ENCODE peak calls at places on chromosome 15, in eight cellular contexts. One of them, this sample, is unnamed.

GRCh38 chr15:48413304-48413703 is 82.1 kb downstream of the DUT start:
- DNase-seq in endothelial cell: no peak
- DNase-seq in Caco-2: no peak
- DNase-seq in GM10248: no peak
- DNase-seq in GM20000: no peak
- DNase-seq in lower lobe of right lung: no peak
- DNase-seq in breast epithelium: no peak
- DNase-seq in RWPE1: no peak
- DNase-seq in this sample: no peak

GRCh38 chr15:93235926-93236781 is 147.1 kb upstream of the RGMA start:
- DNase-seq in endothelial cell: no peak
- DNase-seq in Caco-2: peak; percentile 60
- DNase-seq in GM10248: no peak
- DNase-seq in GM20000: no peak
- DNase-seq in lower lobe of right lung: peak; percentile 82
- DNase-seq in breast epithelium: no peak
- DNase-seq in RWPE1: no peak
- DNase-seq in this sample: no peak

GRCh38 chr15:25177955-25178801 is 223.4 kb downstream of the SNRPN start:
- DNase-seq in endothelial cell: no peak
- DNase-seq in Caco-2: peak; percentile 26
- DNase-seq in GM10248: no peak
- DNase-seq in GM20000: no peak
- DNase-seq in lower lobe of right lung: peak; percentile 34
- DNase-seq in breast epithelium: peak; percentile 19
- DNase-seq in RWPE1: no peak
- DNase-seq in this sample: peak; percentile 55

GRCh38 chr15:62071711-62072308 is 5.0 kb downstream of the C2CD4A start:
- DNase-seq in endothelial cell: no peak
- DNase-seq in Caco-2: no peak
- DNase-seq in GM10248: peak; percentile 40
- DNase-seq in GM20000: peak; percentile 50
- DNase-seq in lower lobe of right lung: no peak
- DNase-seq in breast epithelium: no peak
- DNase-seq in RWPE1: no peak
- DNase-seq in this sample: no peak

GRCh38 chr15:29736745-29737023 is 85.6 kb downstream of the TJP1 start:
- DNase-seq in endothelial cell: no peak
- DNase-seq in Caco-2: peak; percentile 81
- DNase-seq in GM10248: no peak
- DNase-seq in GM20000: no peak
- DNase-seq in lower lobe of right lung: no peak
- DNase-seq in breast epithelium: no peak
- DNase-seq in RWPE1: peak; percentile 89
- DNase-seq in this sample: no peak

GRCh38 chr15:47027322-47027946 is 689.9 kb upstream of the SEMA6D start:
- DNase-seq in endothelial cell: no peak
- DNase-seq in Caco-2: no peak
- DNase-seq in GM10248: no peak
- DNase-seq in GM20000: no peak
- DNase-seq in lower lobe of right lung: no peak
- DNase-seq in breast epithelium: no peak
- DNase-seq in RWPE1: no peak
- DNase-seq in this sample: no peak

GRCh38 chr15:75178938-75179772 is 22.5 kb upstream of the C15orf39 start:
- DNase-seq in endothelial cell: no peak
- DNase-seq in Caco-2: no peak
- DNase-seq in GM10248: no peak
- DNase-seq in GM20000: no peak
- DNase-seq in lower lobe of right lung: no peak
- DNase-seq in breast epithelium: no peak
- DNase-seq in RWPE1: no peak
- DNase-seq in this sample: no peak

GRCh38 chr15:101139986-101140696 is 111.7 kb downstream of the CHSY1 start:
- DNase-seq in endothelial cell: no peak
- DNase-seq in Caco-2: no peak
- DNase-seq in GM10248: no peak
- DNase-seq in GM20000: no peak
- DNase-seq in lower lobe of right lung: peak; percentile 35
- DNase-seq in breast epithelium: no peak
- DNase-seq in RWPE1: no peak
- DNase-seq in this sample: no peak

GRCh38 chr15:58077427-58077826 is 11.9 kb upstream of the ALDH1A2 start:
- DNase-seq in endothelial cell: no peak
- DNase-seq in Caco-2: no peak
- DNase-seq in GM10248: peak; percentile 9
- DNase-seq in GM20000: no peak
- DNase-seq in lower lobe of right lung: no peak
- DNase-seq in breast epithelium: no peak
- DNase-seq in RWPE1: no peak
- DNase-seq in this sample: no peak
- TF ChIP-seq CTCF in endothelial cell: no peak
- TF ChIP-seq CTCF in Caco-2: no peak
- TF ChIP-seq CTCF in GM10248: no peak
- TF ChIP-seq CTCF in GM20000: no peak
- TF ChIP-seq CTCF in lower lobe of right lung: no peak
- TF ChIP-seq CTCF in breast epithelium: no peak
- TF ChIP-seq CTCF in RWPE1: peak; percentile 15
- TF ChIP-seq CTCF in this sample: no peak

GRCh38 chr15:88467935-88468528 is 524 bp downstream of the MRPS11 start:
- DNase-seq in endothelial cell: peak; percentile 31
- DNase-seq in Caco-2: no peak
- DNase-seq in GM10248: no peak
- DNase-seq in GM20000: no peak
- DNase-seq in lower lobe of right lung: no peak
- DNase-seq in breast epithelium: no peak
- DNase-seq in RWPE1: no peak
- DNase-seq in this sample: peak; percentile 29
- TF ChIP-seq CTCF in endothelial cell: no peak
- TF ChIP-seq CTCF in Caco-2: no peak
- TF ChIP-seq CTCF in GM10248: peak; percentile 38
- TF ChIP-seq CTCF in GM20000: no peak
- TF ChIP-seq CTCF in lower lobe of right lung: no peak
- TF ChIP-seq CTCF in breast epithelium: no peak
- TF ChIP-seq CTCF in RWPE1: peak; percentile 47
- TF ChIP-seq CTCF in this sample: peak; percentile 18

DNA sequence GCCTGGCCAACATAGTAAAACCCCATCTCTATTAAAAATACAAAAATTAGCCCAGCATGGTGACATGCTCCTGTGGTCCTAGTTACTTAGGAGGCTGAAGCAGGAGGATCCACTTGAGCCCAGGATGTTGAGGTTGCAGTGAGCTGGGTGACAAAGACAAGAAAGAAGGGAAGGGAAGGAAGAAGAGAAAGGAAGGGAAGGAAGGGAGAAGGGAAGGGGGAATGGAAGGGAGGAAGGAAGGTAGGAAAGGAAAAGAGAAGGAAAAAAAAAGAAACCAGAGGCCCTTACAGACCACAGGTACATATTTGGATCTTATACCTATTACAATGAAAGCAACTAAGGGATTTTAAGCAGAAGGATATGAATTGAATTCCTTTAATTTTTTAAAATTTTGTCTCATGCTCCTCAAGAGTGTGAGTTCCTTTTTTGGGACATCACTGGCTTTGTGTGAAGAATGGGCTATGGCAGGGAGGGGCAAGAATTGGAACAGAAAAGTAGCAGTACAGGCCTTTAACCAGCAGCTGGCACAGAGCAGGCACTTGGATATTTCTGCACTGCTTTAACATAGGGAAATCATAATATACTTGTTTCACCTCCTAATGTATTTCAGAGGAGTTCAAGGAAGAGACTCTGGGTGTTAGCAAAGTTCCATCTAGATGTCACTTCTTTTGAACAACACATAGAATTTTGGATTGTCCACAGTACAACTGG is 7.9 kb downstream of the RAB27A start:
- DNase-seq in endothelial cell: no peak
- DNase-seq in Caco-2: no peak
- DNase-seq in GM10248: no peak
- DNase-seq in GM20000: no peak
- DNase-seq in lower lobe of right lung: no peak
- DNase-seq in breast epithelium: no peak
- DNase-seq in RWPE1: no peak
- DNase-seq in this sample: no peak
- TF ChIP-seq CTCF in endothelial cell: no peak
- TF ChIP-seq CTCF in Caco-2: no peak
- TF ChIP-seq CTCF in GM10248: no peak
- TF ChIP-seq CTCF in GM20000: no peak
- TF ChIP-seq CTCF in lower lobe of right lung: no peak
- TF ChIP-seq CTCF in breast epithelium: no peak
- TF ChIP-seq CTCF in RWPE1: no peak
- TF ChIP-seq CTCF in this sample: no peak

DNA sequence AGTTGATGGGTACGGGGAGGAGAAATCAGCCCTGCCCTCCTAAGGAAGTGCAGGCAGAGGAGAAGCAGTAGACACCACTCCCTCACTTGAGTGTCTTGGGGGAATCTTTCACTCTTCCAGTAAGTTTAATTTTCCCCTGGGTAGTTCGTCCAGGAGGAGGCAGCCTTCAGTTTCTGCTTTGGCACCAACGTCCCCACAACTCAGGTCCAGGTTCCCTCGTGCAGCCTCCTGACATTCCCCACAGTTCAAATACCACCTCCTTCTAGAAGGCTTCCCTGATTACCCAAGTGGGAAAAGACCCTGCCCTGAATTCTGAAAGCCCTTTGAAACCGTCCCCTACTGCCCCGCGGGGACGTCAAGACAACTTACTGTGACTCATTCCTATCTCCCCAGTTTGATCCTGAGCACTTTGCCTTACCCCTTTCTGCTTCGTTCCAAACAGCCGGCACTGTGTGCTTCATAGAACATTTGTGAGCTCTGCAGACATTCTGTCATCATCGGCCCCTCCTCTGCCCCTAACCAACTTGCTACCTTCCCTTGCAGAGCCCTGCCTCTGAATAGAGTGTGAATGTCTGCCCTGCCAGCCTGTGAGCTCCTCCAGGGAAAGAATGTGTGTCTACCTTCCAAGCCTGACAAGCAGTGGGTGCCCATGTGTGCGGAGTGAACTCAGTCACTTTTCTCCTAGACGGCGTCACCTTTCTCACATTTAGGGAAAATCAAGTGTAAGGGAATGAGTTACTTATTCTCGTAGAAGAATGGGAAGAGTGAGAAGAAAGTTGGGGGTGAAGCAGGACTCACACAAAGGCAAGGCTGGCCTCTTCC is 14.5 kb upstream of the SRP14 start:
- DNase-seq in endothelial cell: no peak
- DNase-seq in Caco-2: no peak
- DNase-seq in GM10248: no peak
- DNase-seq in GM20000: no peak
- DNase-seq in lower lobe of right lung: no peak
- DNase-seq in breast epithelium: no peak
- DNase-seq in RWPE1: no peak
- DNase-seq in this sample: peak; percentile 31
- TF ChIP-seq CTCF in endothelial cell: no peak
- TF ChIP-seq CTCF in Caco-2: no peak
- TF ChIP-seq CTCF in GM10248: no peak
- TF ChIP-seq CTCF in GM20000: no peak
- TF ChIP-seq CTCF in lower lobe of right lung: no peak
- TF ChIP-seq CTCF in breast epithelium: no peak
- TF ChIP-seq CTCF in RWPE1: no peak
- TF ChIP-seq CTCF in this sample: no peak

GRCh38 chr15:87604857-87605446 is 651.6 kb downstream of the NTRK3 start:
- DNase-seq in endothelial cell: peak; percentile 40
- DNase-seq in Caco-2: no peak
- DNase-seq in GM10248: peak; percentile 3
- DNase-seq in GM20000: no peak
- DNase-seq in lower lobe of right lung: no peak
- DNase-seq in breast epithelium: no peak
- DNase-seq in RWPE1: peak; percentile 10
- DNase-seq in this sample: no peak
- TF ChIP-seq CTCF in endothelial cell: peak; percentile 78
- TF ChIP-seq CTCF in Caco-2: peak; percentile 51
- TF ChIP-seq CTCF in GM10248: peak; percentile 18
- TF ChIP-seq CTCF in GM20000: no peak
- TF ChIP-seq CTCF in lower lobe of right lung: peak; percentile 47
- TF ChIP-seq CTCF in breast epithelium: no peak
- TF ChIP-seq CTCF in RWPE1: no peak
- TF ChIP-seq CTCF in this sample: peak; percentile 80

This sample was measured in type B pancreatic cell.